ENCODE peak calls at places on chromosomes 1 and 21, in four cellular contexts. One of them, this sample, is unnamed.

GRCh38 chr1:51280321-51281096 is 44.4 kb downstream of the RNF11 start:
- DNase-seq in OCI-LY7: no peak
- DNase-seq in hepatocyte: no peak
- DNase-seq in caudate nucleus: no peak
- DNase-seq in this sample: no peak

GRCh38 chr1:15943515-15944307 is 32.2 kb downstream of the ZBTB17 start:
- DNase-seq in hepatocyte: no peak
- DNase-seq in OCI-LY7: no peak
- DNase-seq in caudate nucleus: no peak
- DNase-seq in this sample: no peak

GRCh38 chr1:196997428-196997827 is 20.1 kb downstream of the CFHR5 start:
- DNase-seq in caudate nucleus: no peak
- DNase-seq in hepatocyte: peak; percentile 7
- DNase-seq in OCI-LY7: no peak
- DNase-seq in this sample: no peak

GRCh38 chr1:160064164-160064563 is 5.8 kb downstream of the KCNJ10 start:
- DNase-seq in caudate nucleus: no peak
- DNase-seq in hepatocyte: no peak
- DNase-seq in OCI-LY7: no peak
- DNase-seq in this sample: no peak

GRCh38 chr21:41170442-41170841 is 2.5 kb downstream of the BACE2 start:
- DNase-seq in caudate nucleus: no peak
- DNase-seq in OCI-LY7: peak; percentile 22
- DNase-seq in hepatocyte: peak; percentile 63
- DNase-seq in this sample: no peak

GRCh38 chr1:180632326-180633088 is 685 bp downstream of the XPR1 start:
- DNase-seq in caudate nucleus: peak; percentile 47
- DNase-seq in OCI-LY7: peak; percentile 70
- DNase-seq in hepatocyte: peak; percentile 82
- DNase-seq in this sample: no peak

GRCh38 chr1:212108187-212108586 is 72.6 kb downstream of the DTL start:
- DNase-seq in caudate nucleus: no peak
- DNase-seq in hepatocyte: no peak
- DNase-seq in OCI-LY7: no peak
- DNase-seq in this sample: no peak

GRCh38 chr1:90730247-90731022 is 13.3 kb upstream of the BARHL2 start:
- DNase-seq in caudate nucleus: no peak
- DNase-seq in OCI-LY7: peak; percentile 8
- DNase-seq in hepatocyte: no peak
- DNase-seq in this sample: no peak

GRCh38 chr1:204453141-204453772 is 41.3 kb downstream of the PIK3C2B start:
- DNase-seq in hepatocyte: no peak
- DNase-seq in caudate nucleus: no peak
- DNase-seq in OCI-LY7: peak; percentile 53
- DNase-seq in this sample: no peak

GRCh38 chr21:33904041-33904440 is 11.6 kb downstream of the ATP5PO start:
- DNase-seq in OCI-LY7: no peak
- DNase-seq in caudate nucleus: no peak
- DNase-seq in hepatocyte: no peak
- DNase-seq in this sample: no peak

GRCh38 chr1:24021403-24022266 is 41.5 kb upstream of the SRSF10 start:
- DNase-seq in OCI-LY7: peak; percentile 46
- DNase-seq in caudate nucleus: no peak
- DNase-seq in hepatocyte: peak; percentile 36
- DNase-seq in this sample: no peak

GRCh38 chr1:165888552-165888920 is 61.1 kb downstream of the UCK2 start:
- DNase-seq in hepatocyte: no peak
- DNase-seq in OCI-LY7: no peak
- DNase-seq in caudate nucleus: no peak
- DNase-seq in this sample: no peak

GRCh38 chr1:211229365-211229759 is 29.8 kb upstream of the RCOR3 start:
- DNase-seq in caudate nucleus: no peak
- DNase-seq in hepatocyte: no peak
- DNase-seq in OCI-LY7: no peak
- DNase-seq in this sample: no peak

GRCh38 chr1:58813361-58813760 is 29.5 kb upstream of the JUN start:
- DNase-seq in hepatocyte: no peak
- DNase-seq in caudate nucleus: no peak
- DNase-seq in OCI-LY7: no peak
- DNase-seq in this sample: no peak
- H3K27ac ChIP-seq in hepatocyte: peak overlapping the region; percentile 94
- H3K27ac ChIP-seq in caudate nucleus: no peak overlapping the region
- H3K27ac ChIP-seq in OCI-LY7: no peak overlapping the region
- H3K27ac ChIP-seq in this sample: peak overlapping the region; percentile 95

DNA sequence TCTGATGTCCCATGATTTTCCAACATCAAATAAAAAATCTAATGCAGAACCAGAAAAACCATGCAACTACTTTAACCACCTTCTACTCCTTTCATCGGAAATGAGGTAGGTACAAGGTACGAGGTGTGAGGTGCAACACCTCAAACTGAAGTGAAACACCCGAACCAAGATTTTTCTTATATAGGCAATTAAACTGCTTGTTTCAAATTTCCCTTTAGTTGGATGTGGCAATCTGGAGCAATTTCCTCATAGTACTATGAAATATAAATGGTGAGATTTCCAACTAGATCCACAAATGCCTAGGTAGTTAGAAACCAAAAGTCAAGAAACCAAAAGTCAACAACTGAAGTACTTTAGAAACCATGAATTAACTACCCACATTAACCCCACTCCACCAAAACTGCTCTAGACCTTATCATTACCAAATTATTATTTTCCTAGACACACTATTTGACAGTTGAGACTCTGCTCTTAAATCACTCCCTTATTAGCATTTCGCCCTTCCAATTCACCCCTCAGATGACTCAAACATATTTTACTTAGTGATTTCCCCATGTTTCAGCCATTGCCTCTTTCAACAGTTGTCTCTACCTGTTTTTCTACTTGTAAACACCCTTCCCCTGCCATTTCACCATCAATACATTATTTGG is 37.8 kb downstream of the FUBP1 start:
- DNase-seq in caudate nucleus: no peak
- DNase-seq in OCI-LY7: no peak
- DNase-seq in hepatocyte: no peak
- DNase-seq in this sample: no peak
- H3K27ac ChIP-seq in caudate nucleus: no peak overlapping the region
- H3K27ac ChIP-seq in OCI-LY7: no peak overlapping the region
- H3K27ac ChIP-seq in hepatocyte: no peak overlapping the region
- H3K27ac ChIP-seq in this sample: no peak overlapping the region

DNA sequence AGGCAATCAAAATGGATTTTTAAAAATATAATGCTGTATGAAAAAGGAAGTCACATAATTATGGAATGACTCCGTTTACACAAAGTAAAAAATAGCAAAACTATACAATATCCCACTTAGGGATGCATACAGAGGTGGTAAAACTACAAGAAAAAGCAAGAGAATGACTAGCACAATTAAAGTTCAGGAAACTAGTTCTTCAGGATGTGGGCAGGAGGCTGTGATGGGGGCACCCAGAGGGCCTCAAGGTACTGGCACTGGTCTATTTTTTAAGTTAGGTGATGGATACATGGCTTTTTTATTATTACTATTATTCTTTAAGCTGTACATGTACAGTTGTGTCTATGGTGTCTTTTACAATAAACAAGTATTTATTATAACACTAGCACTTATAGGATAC is 1.4 kb upstream of the ZC3H12A start:
- DNase-seq in hepatocyte: no peak
- DNase-seq in OCI-LY7: no peak
- DNase-seq in caudate nucleus: no peak
- DNase-seq in this sample: no peak
- H3K27ac ChIP-seq in hepatocyte: peak overlapping the region; percentile 95
- H3K27ac ChIP-seq in OCI-LY7: no peak overlapping the region
- H3K27ac ChIP-seq in caudate nucleus: no peak overlapping the region
- H3K27ac ChIP-seq in this sample: peak overlapping the region; percentile 99

DNA sequence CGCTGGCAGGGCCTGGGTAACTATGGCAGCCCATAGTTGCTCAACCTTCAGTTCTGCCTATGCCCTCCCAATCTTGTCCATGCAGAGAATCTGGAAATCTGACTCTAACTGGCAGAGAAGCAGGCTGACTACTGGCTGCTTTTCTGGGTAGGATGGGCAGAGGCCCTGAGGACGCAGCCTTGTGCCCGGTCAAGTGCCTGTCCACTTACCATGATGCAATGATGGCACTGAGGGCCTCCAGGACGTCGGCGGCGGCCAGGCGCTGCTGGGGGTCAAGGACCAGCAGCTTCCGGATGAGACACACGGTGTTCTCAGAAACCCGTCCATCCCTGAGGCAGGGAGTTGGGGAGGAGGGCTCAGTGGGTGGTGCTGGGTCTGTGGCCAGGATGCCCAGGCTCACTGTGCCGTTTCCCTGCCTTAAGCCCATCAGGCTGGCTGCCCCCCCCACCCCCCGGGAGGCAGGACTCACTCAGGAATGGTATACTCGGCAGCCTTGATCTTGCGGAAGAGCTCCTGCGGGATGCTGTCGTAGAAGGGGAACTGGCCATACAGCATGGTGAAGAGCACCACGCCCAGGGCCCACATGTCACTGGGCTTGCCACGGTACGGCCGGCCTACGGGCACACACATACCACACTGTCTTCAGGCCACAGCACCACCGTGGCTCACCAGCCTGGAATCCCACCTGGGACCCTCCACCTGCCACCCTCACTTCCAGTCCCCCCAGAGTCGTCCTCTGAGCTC is 20.4 kb upstream of the EVA1B start:
- DNase-seq in hepatocyte: no peak
- DNase-seq in OCI-LY7: no peak
- DNase-seq in caudate nucleus: no peak
- DNase-seq in this sample: no peak
- H3K27ac ChIP-seq in hepatocyte: no peak overlapping the region
- H3K27ac ChIP-seq in OCI-LY7: no peak overlapping the region
- H3K27ac ChIP-seq in caudate nucleus: no peak overlapping the region
- H3K27ac ChIP-seq in this sample: peak overlapping the region; percentile 63

GRCh38 chr1:114110011-114110410 is 43.7 kb downstream of the SYT6 start:
- DNase-seq in caudate nucleus: no peak
- DNase-seq in OCI-LY7: no peak
- DNase-seq in hepatocyte: no peak
- DNase-seq in this sample: no peak
- H3K27ac ChIP-seq in caudate nucleus: no peak overlapping the region
- H3K27ac ChIP-seq in OCI-LY7: no peak overlapping the region
- H3K27ac ChIP-seq in hepatocyte: no peak overlapping the region
- H3K27ac ChIP-seq in this sample: no peak overlapping the region

GRCh38 chr1:201809876-201810275 is 19.1 kb upstream of the IPO9 start:
- DNase-seq in OCI-LY7: no peak
- DNase-seq in caudate nucleus: no peak
- DNase-seq in hepatocyte: no peak
- DNase-seq in this sample: no peak

GRCh38 chr1:201807958-201808632 is 20.9 kb upstream of the IPO9 start:
- DNase-seq in OCI-LY7: no peak
- DNase-seq in hepatocyte: no peak
- DNase-seq in caudate nucleus: no peak
- DNase-seq in this sample: no peak

GRCh38 chr1:201813226-201813625 is 15.7 kb upstream of the IPO9 start:
- DNase-seq in OCI-LY7: no peak
- DNase-seq in hepatocyte: no peak
- DNase-seq in caudate nucleus: no peak
- DNase-seq in this sample: no peak

GRCh38 chr1:201808633-201808990 is 20.3 kb upstream of the IPO9 start:
- DNase-seq in OCI-LY7: no peak
- DNase-seq in hepatocyte: no peak
- DNase-seq in caudate nucleus: no peak
- DNase-seq in this sample: no peak

GRCh38 chr1:201810466-201811216 is 18.3 kb upstream of the IPO9 start:
- DNase-seq in OCI-LY7: no peak
- DNase-seq in hepatocyte: no peak
- DNase-seq in caudate nucleus: no peak
- DNase-seq in this sample: no peak
- H3K27ac ChIP-seq in OCI-LY7: no peak overlapping the region
- H3K27ac ChIP-seq in hepatocyte: no peak overlapping the region
- H3K27ac ChIP-seq in caudate nucleus: no peak overlapping the region
- H3K27ac ChIP-seq in this sample: no peak overlapping the region

DNA sequence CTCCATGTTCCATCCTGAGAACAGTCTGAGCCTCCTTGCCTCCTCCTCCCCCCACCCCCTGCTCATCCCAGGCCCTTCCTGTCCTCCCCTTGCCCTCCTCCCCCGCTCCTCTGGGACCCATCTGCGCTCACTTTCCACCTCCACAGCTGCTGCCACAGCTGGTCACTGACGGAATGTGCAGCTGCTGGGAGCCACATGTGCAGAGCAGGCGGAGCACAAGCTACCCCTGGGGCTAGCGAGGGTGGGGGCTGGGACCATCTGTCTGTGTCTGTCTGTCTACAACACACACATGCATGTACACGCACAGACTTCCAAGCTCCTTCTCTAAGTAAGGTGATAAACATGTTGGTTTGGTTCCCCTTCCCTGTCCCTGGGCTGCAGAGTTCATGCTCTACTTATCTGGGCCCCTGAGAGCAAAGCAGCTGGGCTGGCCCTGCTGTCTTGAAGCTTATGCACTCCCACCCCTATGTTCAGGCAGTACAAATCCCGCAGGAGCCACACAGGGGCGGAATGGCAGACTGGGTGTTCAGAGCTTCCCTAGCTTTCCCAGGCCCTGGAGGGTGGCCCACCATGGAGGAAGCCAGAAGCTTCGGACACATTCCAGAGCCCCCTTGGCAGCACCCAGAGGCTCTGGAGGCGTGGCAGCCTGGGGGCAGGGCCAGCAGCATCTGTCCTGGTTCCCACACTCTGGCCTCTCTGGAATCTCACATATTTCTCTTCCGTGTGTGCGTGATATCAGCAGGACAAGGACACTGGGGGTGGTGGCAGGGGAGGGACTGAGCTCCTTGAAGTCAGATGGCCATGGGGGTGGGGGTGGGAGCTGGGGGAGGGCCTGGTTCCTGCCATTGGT is 7.0 kb upstream of the HEYL start:
- DNase-seq in caudate nucleus: no peak
- DNase-seq in hepatocyte: peak; percentile 76
- DNase-seq in OCI-LY7: peak; percentile 60
- DNase-seq in this sample: no peak
- H3K27ac ChIP-seq in caudate nucleus: peak overlapping the region; percentile 84
- H3K27ac ChIP-seq in hepatocyte: peak overlapping the region; percentile 79
- H3K27ac ChIP-seq in OCI-LY7: no peak overlapping the region
- H3K27ac ChIP-seq in this sample: no peak overlapping the region

This sample was measured in epithelial cell of prostate.